ENCODE peak calls at places on chromosome 11, in seven cellular contexts. V is body of pancreas, E is gastrocnemius medialis, Q is stomach, Y is Peyer's patch, L is HepG2, B is transverse colon. K is an unnamed sample.

GRCh38 chr11:120956710-120957500 is 67.0 kb upstream of the TBCEL start:
- DNase-seq in L (no peak), Y (no peak), V (no peak), B (no peak), Q (no peak), E (no peak), K (no peak)

GRCh38 chr11:9265211-9266131 is at the start of gene DENND5A:
- DNase-seq in Q (peak; percentile 82), B (peak; percentile 77), V (peak; percentile 90), Y (peak; percentile 74), E (peak; percentile 70), L (peak; percentile 80), K (peak; percentile 90)

GRCh38 chr11:24759742-24760141 is 262.9 kb downstream of the LUZP2 start:
- DNase-seq in Y (no peak), Q (no peak), E (no peak), V (no peak), L (no peak), B (no peak), K (no peak)

GRCh38 chr11:2367266-2368160 is 9.6 kb upstream of the CD81 start:
- DNase-seq in Y (no peak), B (no peak), L (no peak), E (no peak), Q (no peak), V (no peak), K (no peak)

GRCh38 chr11:102138677-102139076 is 28.4 kb downstream of the YAP1 start:
- DNase-seq in Y (no peak), V (no peak), Q (no peak), B (no peak), E (no peak), L (no peak), K (no peak)

GRCh38 chr11:107957109-107957588 is 28.9 kb downstream of the RAB39A start:
- DNase-seq in Q (no peak), E (peak; percentile 52), Y (no peak), L (no peak), B (no peak), V (no peak), K (no peak)

GRCh38 chr11:119618208-119618909 is 110.6 kb downstream of the NECTIN1 start:
- DNase-seq in V (no peak), L (peak; percentile 16), B (peak; percentile 24), E (peak; percentile 43), Q (no peak), Y (peak; percentile 34), K (no peak)

GRCh38 chr11:1929621-1930447 is 10.3 kb downstream of the TNNT3 start:
- DNase-seq in E (no peak), V (peak; percentile 5), Q (no peak), L (no peak), B (no peak), Y (peak; percentile 39), K (no peak)

GRCh38 chr11:82858556-82859091 is 41.6 kb downstream of the PRCP start:
- DNase-seq in E (no peak), B (no peak), L (no peak), Y (no peak), Q (no peak), V (no peak), K (no peak)

DNA sequence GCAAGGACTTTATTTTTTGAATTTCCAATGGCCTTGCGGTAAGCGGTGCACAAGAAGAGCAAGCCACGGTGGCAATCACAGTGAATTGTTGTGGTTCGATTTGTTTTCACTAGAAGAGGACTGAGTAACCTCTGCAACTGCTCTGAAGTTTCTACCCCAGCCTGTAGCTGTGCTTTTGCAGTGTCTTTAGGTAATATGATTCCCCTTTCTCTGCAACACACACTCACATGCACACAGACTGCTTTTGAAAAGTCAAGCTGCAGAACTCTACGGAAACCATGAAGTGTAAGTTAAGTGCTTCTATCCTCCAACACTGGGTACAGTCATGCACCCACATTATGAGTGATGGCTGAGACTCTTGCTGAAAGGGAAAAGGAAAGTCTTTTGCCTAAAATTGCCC is 38.4 kb downstream of the CD44 start:
- DNase-seq in Y (no peak), E (no peak), L (no peak), B (no peak), Q (no peak), V (no peak), K (no peak)
- H3K4me1 ChIP-seq in Y (peaks cover 7% of the 10 kb centered on the region), E (peaks cover 15% of the 10 kb centered on the region), L (peaks cover 20% of the 10 kb centered on the region), B (peaks cover 56% of the 10 kb centered on the region), Q (peaks cover 39% of the 10 kb centered on the region), V (peaks cover 38% of the 10 kb centered on the region), K (no peaks in the 10 kb centered on the region)

GRCh38 chr11:111707691-111708067 is 58.5 kb downstream of the PPP2R1B start:
- DNase-seq in Y (no peak), V (no peak), Q (no peak), L (no peak), E (no peak), B (no peak), K (no peak)
- TF ChIP-seq POLR2A in Y (no peak), V (no peak), Q (no peak), L (no peak), E (no peak), B (no peak), K (no peak)

DNA sequence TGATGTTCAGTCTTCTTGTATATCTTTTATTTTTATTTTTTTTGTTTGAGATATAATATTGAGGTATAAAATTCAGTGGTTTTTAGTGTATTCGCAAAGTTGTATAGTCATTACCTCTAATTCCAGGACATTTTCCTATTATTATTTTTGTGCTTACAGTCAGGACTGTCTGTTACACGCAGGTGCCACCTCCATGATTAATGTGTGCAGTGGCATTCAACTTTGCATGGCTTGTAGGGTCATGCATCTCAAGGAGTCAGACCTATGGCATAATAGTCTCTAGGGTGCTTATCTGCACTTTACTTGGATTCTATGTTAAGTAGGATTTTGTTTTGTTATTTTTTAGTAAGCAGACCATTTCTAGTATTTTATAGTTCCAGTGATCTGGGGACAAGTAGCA is 1.0 kb downstream of the CTR9 start:
- DNase-seq in B (no peak), E (no peak), V (no peak), L (no peak), Y (no peak), Q (no peak), K (no peak)
- H3K4me3 ChIP-seq in B (peak overlapping the region; percentile 68), E (peak overlapping the region; percentile 92), V (no peak overlapping the region), L (peak overlapping the region; percentile 75), Y (peak overlapping the region; percentile 74), Q (peak overlapping the region; percentile 89), K (peak overlapping the region; percentile 90)

DNA sequence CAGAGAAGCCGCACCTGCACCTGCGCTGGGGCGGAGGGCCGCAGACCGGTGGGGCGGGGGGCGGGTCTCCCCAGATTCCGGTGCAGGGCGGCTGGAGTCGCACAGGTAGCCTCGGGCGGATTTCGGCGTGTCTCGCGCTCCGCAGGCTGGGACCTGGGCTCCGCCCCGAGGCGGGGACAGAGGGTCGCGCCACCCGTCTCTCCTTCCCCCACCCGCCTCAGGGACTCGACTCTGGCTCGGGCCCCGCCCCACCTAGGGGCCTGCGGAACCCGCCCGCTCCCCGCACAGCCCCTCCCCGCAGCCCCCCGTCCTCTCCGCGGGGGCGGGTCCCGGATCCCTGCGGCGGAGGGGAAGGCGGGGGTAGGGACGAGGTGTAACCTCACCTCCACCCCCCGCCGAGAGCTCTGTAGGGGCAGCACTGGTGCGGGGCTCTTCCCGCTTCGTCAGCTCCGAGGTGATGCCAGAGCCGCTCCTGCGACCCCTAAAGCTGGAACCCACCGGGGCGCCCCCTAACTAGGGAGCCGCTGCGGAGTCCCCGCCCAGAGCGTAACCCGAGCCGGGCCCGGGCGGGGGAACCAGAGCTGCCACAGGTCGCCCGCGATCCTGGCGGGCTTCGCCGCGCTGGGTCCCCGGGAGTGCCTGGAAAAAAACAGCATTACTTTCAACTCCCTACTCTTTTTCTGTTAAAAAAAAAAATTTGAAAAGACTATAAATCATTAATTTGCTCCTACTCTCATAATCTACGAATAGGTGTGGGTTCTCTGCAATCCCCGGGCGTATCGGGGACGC is at the start of gene SLC29A2:
- DNase-seq in V (peak; percentile 87), Y (peak; percentile 84), E (peak; percentile 87), Q (peak; percentile 88), B (peak; percentile 88), L (no peak), K (peak; percentile 69)
- H3K4me1 ChIP-seq in V (peaks cover 34% of the 10 kb centered on the region), Y (no peaks in the 10 kb centered on the region), E (peaks cover 48% of the 10 kb centered on the region), Q (peaks cover 25% of the 10 kb centered on the region), B (peaks cover 14% of the 10 kb centered on the region), L (peaks cover 31% of the 10 kb centered on the region), K (no peaks in the 10 kb centered on the region)

GRCh38 chr11:96242971-96243647 is 99.9 kb downstream of the MAML2 start:
- DNase-seq in E (peak; percentile 85), V (peak; percentile 90), Y (peak; percentile 89), L (peak; percentile 37), B (peak; percentile 94), Q (peak; percentile 93), K (peak; percentile 88)
- TF ChIP-seq POLR2A in E (peak; percentile 44), V (no peak), Y (peak; percentile 35), L (no peak), B (peak; percentile 75), Q (no peak), K (no peak)

DNA sequence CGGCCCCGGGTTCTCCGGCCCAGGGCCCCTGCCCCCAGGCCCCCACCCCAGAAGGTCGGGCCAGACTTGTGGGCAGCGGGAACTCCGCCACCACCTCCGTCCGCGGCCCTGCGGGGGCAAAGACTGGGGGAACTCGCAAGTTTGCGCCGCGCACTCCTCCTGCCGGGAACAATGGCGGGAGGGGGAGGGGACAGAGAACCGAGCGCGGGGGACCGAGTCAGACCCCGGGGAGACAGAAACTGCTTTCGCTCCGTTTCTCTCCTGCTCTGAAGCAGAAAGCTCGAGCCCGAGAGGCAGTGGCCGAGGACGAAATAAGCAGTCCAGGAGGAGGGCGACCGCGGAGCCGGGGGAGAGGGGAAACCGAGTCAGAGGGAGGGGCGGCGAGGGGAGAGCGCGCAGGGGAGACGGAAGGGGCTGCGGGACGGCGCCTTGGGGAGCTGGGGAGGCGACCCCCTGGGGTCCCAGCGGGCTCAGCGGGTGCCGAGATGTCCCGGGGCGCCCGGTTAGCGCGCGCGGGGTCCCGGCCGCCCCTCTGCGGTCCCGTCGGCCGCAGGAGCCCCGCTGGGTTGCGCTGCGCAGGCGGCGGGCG is 553 bp downstream of the TP53I11 start:
- DNase-seq in E (no peak), L (no peak), Q (peak; percentile 38), Y (peak; percentile 67), B (peak; percentile 58), V (peak; percentile 40), K (no peak)
- H3K4me3 ChIP-seq in E (peak overlapping the region; percentile 71), L (no peak overlapping the region), Q (peak overlapping the region; percentile 89), Y (peak overlapping the region; percentile 85), B (peak overlapping the region; percentile 72), V (peak overlapping the region; percentile 44), K (peak overlapping the region; percentile 53)

GRCh38 chr11:20057055-20057943 is 103.0 kb downstream of the DBX1 start:
- DNase-seq in V (no peak), Y (no peak), Q (no peak), B (no peak), E (no peak), L (no peak), K (no peak)
- H3K4me1 ChIP-seq in V (no peaks in the 10 kb centered on the region), Y (no peaks in the 10 kb centered on the region), Q (no peaks in the 10 kb centered on the region), B (no peaks in the 10 kb centered on the region), E (peaks cover 45% of the 10 kb centered on the region), L (no peaks in the 10 kb centered on the region), K (peaks cover 12% of the 10 kb centered on the region)

K was measured in right lobe of liver.